ENCODE peak calls at places on chromosomes 3 and 15, in nine cellular contexts. O is vagina, D is A549, G is transverse colon, M is heart left ventricle, B is body of pancreas, N is IMR-90, F is stomach, Z is gastrocnemius medialis. L is an unnamed sample.

GRCh38 chr3:179450901-179451334 is 352 bp downstream of the GNB4 start:
- DNase-seq in O (no peak), D (peak), G (peak), M (no peak), B (peak), N (peak), F (no peak), Z (no peak), L (no peak)

GRCh38 chr15:68187559-68187958 is 17.6 kb downstream of the CALML4 start:
- DNase-seq in O (peak), D (no peak), G (peak), M (peak), B (peak), N (peak), F (peak), Z (peak), L (no peak)

GRCh38 chr3:156518726-156519125 is 36.2 kb downstream of the SSR3 start:
- DNase-seq in O (no peak), D (no peak), G (no peak), M (no peak), B (no peak), N (peak), F (no peak), Z (peak), L (peak)

GRCh38 chr3:127145266-127145665 is 47.7 kb upstream of the PRR23E start:
- DNase-seq in O (no peak), D (no peak), G (no peak), M (no peak), B (no peak), N (no peak), F (peak), Z (no peak), L (no peak)

GRCh38 chr3:86958534-86958933 is 32.4 kb downstream of the VGLL3 start:
- DNase-seq in O (no peak), D (no peak), G (no peak), M (no peak), B (no peak), N (peak), F (no peak), Z (no peak), L (no peak)

GRCh38 chr3:72482589-72483249 is 365.5 kb downstream of the SHQ1 start:
- DNase-seq in O (no peak), D (peak), G (peak), M (peak), B (peak), N (peak), F (peak), Z (peak), L (peak)

GRCh38 chr3:41673643-41674042 is 288.3 kb downstream of the ULK4 start:
- DNase-seq in O (no peak), D (no peak), G (no peak), M (no peak), B (no peak), N (peak), F (no peak), Z (no peak), L (no peak)

GRCh38 chr3:115943579-115943978 is 320.3 kb downstream of the GAP43 start:
- DNase-seq in O (no peak), D (no peak), G (no peak), M (no peak), B (no peak), N (no peak), F (no peak), Z (no peak), L (no peak)

GRCh38 chr15:90315276-90315982 is 36.7 kb upstream of the ZNF774 start:
- DNase-seq in O (peak), D (peak), G (peak), M (peak), B (peak), N (peak), F (peak), Z (peak), L (peak)

GRCh38 chr3:72797773-72798543 is 50.3 kb downstream of the SHQ1 start:
- DNase-seq in O (no peak), D (no peak), G (peak), M (peak), B (peak), N (peak), F (peak), Z (no peak), L (no peak)

GRCh38 chr15:69462030-69462492 is 9.4 kb downstream of the RPLP1 start:
- DNase-seq in O (no peak), D (no peak), G (peak), M (peak), B (peak), N (no peak), F (peak), Z (peak), L (no peak)

GRCh38 chr3:171991166-171991565 is 48.2 kb upstream of the FNDC3B start:
- DNase-seq in O (no peak), D (peak), G (no peak), M (no peak), B (no peak), N (peak), F (no peak), Z (no peak), L (no peak)

GRCh38 chr15:86154705-86155104 is 75.0 kb downstream of the AGBL1 start:
- DNase-seq in O (no peak), D (no peak), G (no peak), M (no peak), B (no peak), N (no peak), F (no peak), Z (no peak), L (no peak)

GRCh38 chr15:31302778-31303433 is 23.7 kb upstream of the KLF13 start:
- DNase-seq in O (no peak), D (no peak), G (no peak), M (peak), B (no peak), N (no peak), F (no peak), Z (no peak), L (no peak)

GRCh38 chr15:62378772-62379171 is 213.7 kb upstream of the C2CD4B start:
- DNase-seq in O (no peak), D (no peak), G (no peak), M (no peak), B (no peak), N (no peak), F (no peak), Z (no peak), L (no peak)

GRCh38 chr15:55279746-55280351 is 9.8 kb downstream of the RAB27A start:
- DNase-seq in O (no peak), D (peak), G (peak), M (no peak), B (peak), N (peak), F (no peak), Z (no peak), L (no peak)

GRCh38 chr15:38707802-38708671 is 143.4 kb upstream of the RASGRP1 start:
- DNase-seq in O (no peak), D (peak), G (peak), M (no peak), B (peak), N (peak), F (peak), Z (no peak), L (no peak)

GRCh38 chr3:72041531-72041930 is 256.6 kb upstream of the PROK2 start:
- DNase-seq in O (no peak), D (no peak), G (peak), M (no peak), B (no peak), N (no peak), F (no peak), Z (no peak), L (no peak)

GRCh38 chr15:67831363-67831762 is 6.1 kb downstream of the SKOR1 start:
- DNase-seq in O (no peak), D (no peak), G (no peak), M (no peak), B (no peak), N (no peak), F (no peak), Z (no peak), L (no peak)

GRCh38 chr3:119173325-119173724 is at the start of gene UPK1B:
- DNase-seq in O (no peak), D (peak), G (no peak), M (no peak), B (no peak), N (no peak), F (no peak), Z (no peak), L (no peak)

GRCh38 chr15:64249406-64249805 is 86.6 kb upstream of the PPIB start:
- DNase-seq in O (no peak), D (peak), G (no peak), M (no peak), B (peak), N (no peak), F (no peak), Z (no peak), L (no peak)

GRCh38 chr3:17915341-17915740 is 172.9 kb upstream of the TBC1D5 start:
- DNase-seq in O (no peak), D (no peak), G (no peak), M (no peak), B (no peak), N (no peak), F (no peak), Z (no peak), L (no peak)

GRCh38 chr3:181354140-181354539 is 357.6 kb upstream of the SOX2 start:
- DNase-seq in O (no peak), D (no peak), G (no peak), M (no peak), B (no peak), N (no peak), F (no peak), Z (no peak), L (no peak)

GRCh38 chr15:88769161-88769971 is 33.9 kb upstream of the ACAN start:
- DNase-seq in O (peak), D (no peak), G (no peak), M (no peak), B (no peak), N (peak), F (no peak), Z (no peak), L (no peak)

DNA sequence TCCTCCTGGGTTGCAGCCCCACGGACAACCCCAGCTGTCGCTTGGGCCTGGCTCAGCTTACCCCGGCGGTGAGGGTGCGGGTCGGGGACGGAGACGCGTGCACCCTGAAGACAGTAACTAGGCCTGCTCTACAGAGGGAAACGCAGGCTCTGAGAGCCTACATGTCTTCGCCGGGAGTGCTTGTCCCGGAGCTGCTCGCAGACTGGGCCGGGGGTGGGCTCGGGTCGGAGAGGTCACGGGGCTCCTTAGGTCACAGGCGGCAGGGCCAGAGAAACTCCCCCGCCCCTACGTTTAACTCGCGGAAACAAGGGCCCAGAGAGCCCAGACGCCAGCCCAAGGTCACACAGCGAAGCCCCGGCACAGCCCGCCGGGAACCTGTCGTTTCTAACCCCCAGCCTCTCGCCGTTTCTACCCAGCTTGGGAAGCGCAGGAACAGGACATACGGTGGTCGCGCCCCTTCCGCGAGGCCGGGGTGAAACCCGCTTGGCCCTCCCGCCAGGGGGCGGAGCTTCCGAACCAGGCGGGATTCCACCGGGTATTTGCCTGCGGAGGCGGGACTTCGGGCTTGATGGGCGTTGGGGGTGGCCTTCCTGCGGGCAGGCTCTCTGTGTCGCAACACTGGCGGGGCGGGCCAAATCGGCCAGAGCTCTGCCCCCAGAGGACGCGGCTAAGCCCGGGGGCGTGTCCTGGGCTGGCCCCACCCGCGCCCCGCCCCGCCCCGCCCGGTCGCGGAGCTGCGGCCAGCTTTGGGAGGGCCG is at the start of gene HDAC11:
- DNase-seq in O (peak), D (peak), G (peak), M (peak), B (peak), N (peak), F (peak), Z (peak), L (peak)
- TF ChIP-seq POLR2A in O (peak), D (peak), G (peak), M (peak), B (peak), N (no peak), F (no peak), Z (peak), L (peak)

DNA sequence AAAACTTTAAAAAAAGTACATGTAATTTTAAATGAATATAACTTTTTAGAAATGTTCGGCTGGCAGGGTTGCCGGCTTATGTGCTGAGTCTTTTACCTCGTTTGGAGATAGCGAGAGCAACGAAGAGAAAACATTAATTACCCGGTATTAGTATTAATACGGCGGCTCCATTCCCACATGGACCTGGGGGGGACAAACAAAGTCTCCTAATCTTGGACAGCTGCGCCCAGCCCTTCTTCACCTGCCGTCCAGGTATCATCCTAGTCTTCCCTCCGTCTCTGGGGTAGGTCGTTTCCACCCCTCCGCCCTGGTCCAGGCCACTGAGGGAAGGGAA is 316 bp upstream of the DIS3L start:
- DNase-seq in O (no peak), D (no peak), G (no peak), M (no peak), B (no peak), N (no peak), F (no peak), Z (no peak), L (peak)
- TF ChIP-seq POLR2A in O (no peak), D (no peak), G (peak), M (no peak), B (no peak), N (no peak), F (no peak), Z (no peak), L (no peak)

GRCh38 chr3:76024640-76025039 is 239.3 kb upstream of the ZNF717 start:
- DNase-seq in O (no peak), D (peak), G (no peak), M (no peak), B (no peak), N (peak), F (no peak), Z (no peak), L (no peak)
- TF ChIP-seq POLR2A in O (no peak), D (no peak), G (no peak), M (no peak), B (no peak), N (no peak), F (no peak), Z (no peak), L (no peak)

DNA sequence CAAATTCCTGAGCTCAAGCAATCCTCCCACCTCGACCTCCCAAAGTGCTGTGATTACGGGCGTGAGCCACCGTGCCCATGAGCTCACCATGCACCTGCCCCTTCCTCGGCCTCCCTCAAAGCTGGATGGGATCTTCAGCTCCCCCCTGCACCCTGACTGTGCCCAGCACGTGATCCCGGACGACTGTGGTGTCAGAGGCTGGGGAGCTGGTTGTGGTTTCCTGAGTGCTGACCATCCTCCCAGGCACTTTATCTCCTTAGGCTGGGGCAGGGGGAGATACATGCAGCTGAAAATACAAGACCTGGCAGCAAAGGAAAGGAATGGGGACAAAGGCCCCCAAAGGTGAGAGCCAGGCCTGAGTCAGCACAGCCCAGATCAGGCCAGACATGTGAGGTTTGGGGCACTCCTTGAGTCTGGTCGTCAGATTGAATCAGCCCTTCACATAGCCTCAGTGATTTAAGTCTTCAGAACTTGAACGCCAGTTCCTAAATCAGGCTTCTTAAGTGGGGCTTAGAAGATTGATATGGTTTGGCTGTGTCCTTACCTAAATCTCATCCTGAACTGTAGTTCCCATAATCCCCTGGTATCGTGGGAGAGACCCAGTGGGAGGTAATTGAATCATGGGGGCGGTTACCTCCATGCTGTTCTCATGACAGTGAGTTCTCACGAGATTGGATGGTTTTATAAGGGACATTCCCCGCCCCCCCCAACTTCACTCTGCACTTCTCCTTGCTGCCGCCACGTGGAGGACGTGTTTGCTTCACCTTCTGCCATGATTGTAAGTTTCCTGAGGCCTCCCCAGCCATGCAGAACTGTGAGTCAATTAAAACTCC is 35.8 kb downstream of the PRKCD start:
- DNase-seq in O (no peak), D (peak), G (peak), M (no peak), B (no peak), N (peak), F (no peak), Z (no peak), L (peak)
- TF ChIP-seq POLR2A in O (no peak), D (no peak), G (no peak), M (no peak), B (no peak), N (no peak), F (no peak), Z (no peak), L (no peak)

GRCh38 chr15:51094606-51095569 is at the start of gene TNFAIP8L3:
- DNase-seq in O (no peak), D (no peak), G (peak), M (peak), B (no peak), N (no peak), F (no peak), Z (no peak), L (no peak)

GRCh38 chr15:51095681-51096331 is 1.1 kb upstream of the TNFAIP8L3 start:
- DNase-seq in O (no peak), D (no peak), G (no peak), M (no peak), B (no peak), N (no peak), F (no peak), Z (no peak), L (no peak)

GRCh38 chr15:51098331-51098619 is 3.6 kb upstream of the TNFAIP8L3 start:
- DNase-seq in O (no peak), D (no peak), G (no peak), M (no peak), B (no peak), N (no peak), F (no peak), Z (no peak), L (no peak)

GRCh38 chr15:51097553-51098330 is 3.0 kb upstream of the TNFAIP8L3 start:
- DNase-seq in O (no peak), D (no peak), G (no peak), M (no peak), B (no peak), N (peak), F (no peak), Z (no peak), L (no peak)

DNA sequence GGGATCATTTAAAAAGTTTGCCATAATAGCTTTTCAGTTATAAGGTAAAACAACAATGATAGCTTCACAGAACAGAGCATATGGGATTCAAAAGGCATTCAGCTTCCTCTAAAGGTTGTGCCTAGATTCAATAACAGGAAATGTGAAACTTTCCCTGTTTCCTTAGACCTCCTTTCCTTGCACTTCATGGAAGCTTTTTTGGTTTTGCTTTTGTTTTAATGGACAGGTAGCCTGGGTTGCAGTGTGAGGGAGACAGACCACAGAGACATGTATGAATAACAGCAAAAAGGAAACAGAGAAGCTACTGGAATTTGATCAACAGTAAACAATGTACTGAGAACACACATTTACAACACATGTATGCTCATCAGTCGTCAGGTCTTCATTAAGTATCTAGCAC is 2.3 kb upstream of the TNFAIP8L3 start:
- DNase-seq in O (no peak), D (no peak), G (no peak), M (no peak), B (no peak), N (no peak), F (no peak), Z (no peak), L (no peak)
- TF ChIP-seq POLR2A in O (no peak), D (no peak), G (no peak), M (no peak), B (no peak), N (no peak), F (no peak), Z (no peak), L (no peak)

DNA sequence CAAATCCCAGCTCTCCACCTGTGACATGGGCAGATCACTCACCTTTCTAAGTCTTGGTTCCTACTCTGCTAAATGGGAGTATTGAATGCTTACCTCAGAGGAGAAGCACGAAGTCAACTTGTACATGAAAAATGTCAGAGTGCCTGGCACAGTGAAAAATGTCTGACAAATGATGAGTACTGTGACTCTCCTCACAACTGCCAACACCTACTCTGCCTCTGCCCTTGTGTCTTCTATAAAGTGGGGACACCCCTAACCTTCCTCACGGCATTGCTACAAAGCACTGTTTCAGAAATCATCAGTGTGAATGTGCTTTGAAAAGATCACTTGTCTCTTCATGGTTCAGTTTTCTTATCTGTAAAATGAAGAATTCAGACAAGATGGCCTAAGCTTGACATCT is 940 bp upstream of the CCR1 start:
- DNase-seq in O (no peak), D (no peak), G (no peak), M (no peak), B (no peak), N (no peak), F (no peak), Z (no peak), L (no peak)
- TF ChIP-seq POLR2A in O (no peak), D (no peak), G (no peak), M (no peak), B (no peak), N (no peak), F (no peak), Z (no peak), L (no peak)

L was measured in tibial nerve.